ENCODE peak calls at places on chromosomes 13 and 19, in seven cellular contexts. X is activated naive CD8-positive, alpha-beta T cell treated with anti-CD3 and anti-CD28 coated beads for 36 hours; T is GM06990; O is small intestine; J is tibial nerve; C is RKO; Y is RPMI7951. F is an unnamed sample.

GRCh38 chr19:30898353-30899103 is 450.7 kb downstream of the TSHZ3 start:
- DNase-seq in X (no peak), J (no peak), C (no peak), O (no peak), Y (no peak), T (no peak), F (no peak)

GRCh38 chr19:43432866-43433673 is 18.4 kb downstream of the TEX101 start:
- DNase-seq in Y (peak), J (no peak), O (peak), X (peak), C (peak), T (peak), F (peak)

GRCh38 chr13:99339736-99340392 is 32.7 kb upstream of the GPR183 start:
- DNase-seq in J (no peak), C (no peak), O (peak), T (no peak), X (no peak), Y (peak), F (peak)

GRCh38 chr19:2266183-2266993 is 10.2 kb upstream of the JSRP1 start:
- DNase-seq in X (peak), J (peak), T (peak), O (peak), C (peak), Y (peak), F (peak)

GRCh38 chr13:103671547-103671946 is 605.3 kb upstream of the SLC10A2 start:
- DNase-seq in Y (no peak), X (no peak), T (no peak), J (no peak), C (peak), O (peak), F (no peak)

GRCh38 chr13:29743229-29743786 is 107.1 kb downstream of the UBL3 start:
- DNase-seq in C (no peak), X (no peak), T (no peak), J (peak), O (no peak), Y (peak), F (no peak)

GRCh38 chr19:12792048-12792852 is 964 bp downstream of the JUNB start:
- DNase-seq in O (peak), X (peak), T (peak), Y (peak), C (peak), J (no peak), F (peak)

GRCh38 chr19:38409631-38410133 is 6.8 kb downstream of the FAM98C start:
- DNase-seq in T (no peak), X (no peak), C (no peak), Y (peak), O (no peak), J (no peak), F (peak)

GRCh38 chr13:28568286-28568685 is 73.4 kb upstream of the FLT1 start:
- DNase-seq in O (peak), J (no peak), Y (no peak), T (peak), C (no peak), X (no peak), F (no peak)

GRCh38 chr13:45325806-45326205 is 15.2 kb downstream of the TPT1 start:
- DNase-seq in J (peak), T (no peak), O (no peak), Y (peak), X (no peak), C (peak), F (peak)

GRCh38 chr19:31270897-31271568 is 78.2 kb downstream of the TSHZ3 start:
- DNase-seq in J (no peak), O (no peak), Y (peak), C (no peak), T (no peak), X (no peak), F (no peak)

GRCh38 chr13:33405371-33405770 is 119.8 kb upstream of the STARD13 start:
- DNase-seq in Y (no peak), O (no peak), C (no peak), X (no peak), J (no peak), T (no peak), F (no peak)

GRCh38 chr19:33734913-33735312 is 61.8 kb upstream of the KCTD15 start:
- DNase-seq in T (no peak), O (no peak), Y (no peak), X (no peak), C (no peak), J (no peak), F (no peak)

GRCh38 chr13:23087884-23088283 is 92.9 kb upstream of the SGCG start:
- DNase-seq in C (peak), J (no peak), X (peak), O (peak), Y (peak), T (no peak), F (peak)

GRCh38 chr13:42732073-42732472 is 49.3 kb upstream of the FAM216B start:
- DNase-seq in X (no peak), J (no peak), T (no peak), O (no peak), Y (no peak), C (no peak), F (no peak)

GRCh38 chr19:7428651-7429113 is 60.2 kb downstream of the PEX11G start:
- DNase-seq in O (peak), X (no peak), C (no peak), T (no peak), J (no peak), Y (no peak), F (no peak)

GRCh38 chr19:12695997-12696365 is 450 bp downstream of the FBXW9 start:
- DNase-seq in X (peak), J (no peak), O (no peak), Y (no peak), C (no peak), T (no peak), F (no peak)

GRCh38 chr13:40060318-40061007 is 405.0 kb downstream of the COG6 start:
- DNase-seq in O (no peak), Y (peak), J (peak), X (no peak), C (no peak), T (peak), F (no peak)

GRCh38 chr13:44576396-44577235 is 486 bp upstream of the TSC22D1 start:
- DNase-seq in Y (peak), T (peak), X (peak), O (no peak), C (peak), J (no peak), F (peak)

GRCh38 chr19:7393934-7394508 is 45.3 kb downstream of the ARHGEF18 start:
- DNase-seq in T (no peak), J (no peak), O (no peak), C (no peak), X (no peak), Y (no peak), F (no peak)

GRCh38 chr19:3849092-3849491 is 19.7 kb downstream of the ZFR2 start:
- DNase-seq in J (no peak), T (no peak), Y (peak), C (peak), O (peak), X (peak), F (peak)

GRCh38 chr19:2084993-2085720 is 11.0 kb downstream of the MOB3A start:
- DNase-seq in T (peak), O (peak), J (no peak), X (peak), C (no peak), Y (peak), F (no peak)

GRCh38 chr19:17406039-17406886 is 833 bp upstream of the BST2 start:
- DNase-seq in C (peak), Y (peak), J (no peak), X (peak), O (peak), T (no peak), F (peak)

GRCh38 chr19:5130371-5131030 is 161.6 kb downstream of the KDM4B start:
- DNase-seq in C (no peak), J (no peak), T (peak), X (peak), Y (no peak), O (no peak), F (no peak)

GRCh38 chr19:4976412-4977298 is 7.7 kb downstream of the KDM4B start:
- DNase-seq in Y (no peak), X (no peak), C (no peak), J (peak), T (no peak), O (peak), F (no peak)

GRCh38 chr19:14440049-14440448 is 6.9 kb downstream of the PKN1 start:
- DNase-seq in X (peak), J (peak), Y (no peak), O (peak), T (peak), C (no peak), F (no peak)

GRCh38 chr19:2653717-2654584 is 48.5 kb downstream of the GNG7 start:
- DNase-seq in Y (no peak), C (no peak), T (no peak), X (no peak), J (no peak), O (no peak), F (no peak)

GRCh38 chr19:31269425-31270127 is 79.7 kb downstream of the TSHZ3 start:
- DNase-seq in X (no peak), J (no peak), O (no peak), C (no peak), Y (peak), T (no peak), F (no peak)

GRCh38 chr13:47289578-47289977 is 392.7 kb upstream of the HTR2A start:
- DNase-seq in O (no peak), Y (no peak), J (no peak), C (no peak), X (no peak), T (no peak), F (no peak)

GRCh38 chr13:73372691-73373627 is 314.2 kb downstream of the KLF5 start:
- DNase-seq in C (no peak), T (no peak), X (no peak), O (peak), Y (no peak), J (no peak), F (no peak)

GRCh38 chr19:51531349-51532315 is at the start of gene SIGLEC6:
- DNase-seq in J (peak), T (peak), C (no peak), X (no peak), Y (no peak), O (no peak), F (no peak)

GRCh38 chr13:26185720-26186119 is 36.4 kb downstream of the RNF6 start:
- DNase-seq in X (no peak), O (no peak), T (no peak), J (no peak), C (no peak), Y (no peak), F (no peak)

GRCh38 chr13:35157143-35157755 is 215.2 kb downstream of the NBEA start:
- DNase-seq in J (no peak), O (peak), Y (peak), X (peak), T (no peak), C (peak), F (peak)

GRCh38 chr19:35328851-35329285 is at the start of gene CD22:
- DNase-seq in T (peak), C (no peak), Y (no peak), J (no peak), O (no peak), X (no peak), F (no peak)